ENCODE peak calls at places on chromosomes 5 and 9, in five cellular contexts. Z, P, S, E and I are unnamed samples.

GRCh38 chr9:69871143-69871834 is 50.7 kb downstream of the CFAP95 start:
- DNase-seq in P (no peak), Z (no peak), E (no peak), S (no peak), I (no peak)

GRCh38 chr9:130782883-130783537 is 52.0 kb upstream of the ABL1 start:
- DNase-seq in S (no peak), Z (no peak), E (no peak), P (no peak), I (no peak)

GRCh38 chr5:119393746-119394145 is 37.9 kb downstream of the TNFAIP8 start:
- DNase-seq in P (no peak), S (no peak), Z (no peak), E (no peak), I (peak; percentile 29)

GRCh38 chr5:175694371-175695160 is 36.7 kb downstream of the HRH2 start:
- DNase-seq in P (peak; percentile 79), Z (no peak), E (no peak), S (peak; percentile 45), I (no peak)

GRCh38 chr5:53109041-53109435 is 519 bp downstream of the MOCS2 start:
- DNase-seq in S (peak; percentile 27), Z (no peak), P (no peak), E (no peak), I (no peak)

GRCh38 chr5:179802207-179802883 is 4.3 kb downstream of the MGAT4B start:
- DNase-seq in P (no peak), E (no peak), Z (no peak), S (no peak), I (no peak)

GRCh38 chr5:53321721-53322120 is 158.7 kb upstream of the FST start:
- DNase-seq in E (no peak), Z (no peak), S (no peak), P (no peak), I (no peak)

GRCh38 chr5:150309101-150309897 is 6.6 kb upstream of the ARSI start:
- DNase-seq in P (peak; percentile 79), E (no peak), S (no peak), Z (no peak), I (no peak)

GRCh38 chr5:10111575-10111974 is 138.1 kb downstream of the ATPSCKMT start:
- DNase-seq in E (no peak), Z (no peak), S (peak; percentile 22), P (peak; percentile 68), I (peak; percentile 71)

GRCh38 chr9:117462926-117463325 is 48.1 kb upstream of the ASTN2 start:
- DNase-seq in E (no peak), Z (no peak), P (no peak), S (no peak), I (no peak)

GRCh38 chr5:137737349-137738256 is 1.7 kb upstream of the KLHL3 start:
- DNase-seq in E (peak; percentile 64), Z (no peak), S (no peak), P (no peak), I (peak; percentile 77)

GRCh38 chr9:124869466-124869985 is 7.6 kb downstream of the ARPC5L start:
- DNase-seq in S (no peak), Z (no peak), E (no peak), P (peak; percentile 74), I (no peak)

GRCh38 chr9:36928670-36929349 is 105.3 kb downstream of the PAX5 start:
- DNase-seq in P (no peak), S (no peak), E (no peak), Z (no peak), I (peak; percentile 66)

GRCh38 chr5:123868267-123868666 is 356.3 kb downstream of the CSNK1G3 start:
- DNase-seq in Z (no peak), S (no peak), P (no peak), E (no peak), I (no peak)

GRCh38 chr9:104682642-104683041 is 11.7 kb upstream of the OR13D1 start:
- DNase-seq in E (no peak), Z (no peak), S (peak; percentile 15), P (no peak), I (peak; percentile 69)

GRCh38 chr5:77635617-77636422 is 2.7 kb downstream of the OTP start:
- DNase-seq in E (no peak), P (no peak), Z (no peak), S (no peak), I (no peak)

GRCh38 chr5:122363623-122364022 is 51.6 kb downstream of the SNCAIP start:
- DNase-seq in S (no peak), P (no peak), E (no peak), Z (no peak), I (no peak)

GRCh38 chr5:15354011-15354410 is 146.0 kb upstream of the FBXL7 start:
- DNase-seq in P (no peak), S (no peak), Z (no peak), E (no peak), I (no peak)

GRCh38 chr5:164119806-164120440 is 614.5 kb downstream of the MAT2B start:
- DNase-seq in Z (no peak), P (no peak), S (no peak), E (no peak), I (peak; percentile 72)